ENCODE peak calls at places on chromosomes 6 and 20, in seven cellular contexts. One of them, this sample, is unnamed.

GRCh38 chr6:75144396-75144795 is 61.5 kb downstream of the COL12A1 start:
- DNase-seq in dorsolateral prefrontal cortex: no peak
- DNase-seq in naive thymus-derived CD4-positive, alpha-beta T cell: no peak
- DNase-seq in SJCRH30: no peak
- DNase-seq in ovary: no peak
- DNase-seq in CD8-positive, alpha-beta T cell: no peak
- DNase-seq in CD4-positive, alpha-beta T cell: no peak
- DNase-seq in this sample: no peak

GRCh38 chr6:128276311-128276710 is 244.1 kb downstream of the PTPRK start:
- DNase-seq in dorsolateral prefrontal cortex: no peak
- DNase-seq in naive thymus-derived CD4-positive, alpha-beta T cell: no peak
- DNase-seq in SJCRH30: no peak
- DNase-seq in ovary: no peak
- DNase-seq in CD8-positive, alpha-beta T cell: no peak
- DNase-seq in CD4-positive, alpha-beta T cell: no peak
- DNase-seq in this sample: no peak

GRCh38 chr6:50821431-50822077 is 2.9 kb downstream of the TFAP2B start:
- DNase-seq in dorsolateral prefrontal cortex: no peak
- DNase-seq in naive thymus-derived CD4-positive, alpha-beta T cell: no peak
- DNase-seq in SJCRH30: peak
- DNase-seq in ovary: no peak
- DNase-seq in CD8-positive, alpha-beta T cell: no peak
- DNase-seq in CD4-positive, alpha-beta T cell: no peak
- DNase-seq in this sample: no peak

GRCh38 chr20:49987868-49988690 is 5.3 kb downstream of the SNAI1 start:
- DNase-seq in dorsolateral prefrontal cortex: no peak
- DNase-seq in naive thymus-derived CD4-positive, alpha-beta T cell: no peak
- DNase-seq in SJCRH30: peak
- DNase-seq in ovary: no peak
- DNase-seq in CD8-positive, alpha-beta T cell: no peak
- DNase-seq in CD4-positive, alpha-beta T cell: no peak
- DNase-seq in this sample: no peak

GRCh38 chr20:45611054-45611453 is 18.5 kb upstream of the WFDC10A start:
- DNase-seq in dorsolateral prefrontal cortex: no peak
- DNase-seq in naive thymus-derived CD4-positive, alpha-beta T cell: no peak
- DNase-seq in SJCRH30: peak
- DNase-seq in ovary: no peak
- DNase-seq in CD8-positive, alpha-beta T cell: no peak
- DNase-seq in CD4-positive, alpha-beta T cell: no peak
- DNase-seq in this sample: no peak

GRCh38 chr6:135944120-135944519 is 92.6 kb downstream of the PDE7B start:
- DNase-seq in dorsolateral prefrontal cortex: no peak
- DNase-seq in naive thymus-derived CD4-positive, alpha-beta T cell: no peak
- DNase-seq in SJCRH30: no peak
- DNase-seq in ovary: no peak
- DNase-seq in CD8-positive, alpha-beta T cell: no peak
- DNase-seq in CD4-positive, alpha-beta T cell: no peak
- DNase-seq in this sample: peak

GRCh38 chr6:44606506-44606905 is 219.0 kb downstream of the CDC5L start:
- DNase-seq in dorsolateral prefrontal cortex: no peak
- DNase-seq in naive thymus-derived CD4-positive, alpha-beta T cell: no peak
- DNase-seq in SJCRH30: no peak
- DNase-seq in ovary: no peak
- DNase-seq in CD8-positive, alpha-beta T cell: no peak
- DNase-seq in CD4-positive, alpha-beta T cell: no peak
- DNase-seq in this sample: no peak

GRCh38 chr6:151387175-151387574 is 4.2 kb downstream of the ZBTB2 start:
- DNase-seq in dorsolateral prefrontal cortex: no peak
- DNase-seq in naive thymus-derived CD4-positive, alpha-beta T cell: no peak
- DNase-seq in SJCRH30: no peak
- DNase-seq in ovary: no peak
- DNase-seq in CD8-positive, alpha-beta T cell: no peak
- DNase-seq in CD4-positive, alpha-beta T cell: no peak
- DNase-seq in this sample: no peak

GRCh38 chr6:113015249-113015648 is 668.1 kb downstream of the RFPL4B start:
- DNase-seq in dorsolateral prefrontal cortex: no peak
- DNase-seq in naive thymus-derived CD4-positive, alpha-beta T cell: no peak
- DNase-seq in SJCRH30: no peak
- DNase-seq in ovary: no peak
- DNase-seq in CD8-positive, alpha-beta T cell: no peak
- DNase-seq in CD4-positive, alpha-beta T cell: no peak
- DNase-seq in this sample: no peak

GRCh38 chr20:34974246-34974645 is 18.6 kb downstream of the MYH7B start:
- DNase-seq in dorsolateral prefrontal cortex: no peak
- DNase-seq in naive thymus-derived CD4-positive, alpha-beta T cell: no peak
- DNase-seq in SJCRH30: no peak
- DNase-seq in ovary: no peak
- DNase-seq in CD8-positive, alpha-beta T cell: no peak
- DNase-seq in CD4-positive, alpha-beta T cell: no peak
- DNase-seq in this sample: no peak

GRCh38 chr20:63864978-63865640 is at the start of gene TPD52L2:
- DNase-seq in dorsolateral prefrontal cortex: peak
- DNase-seq in naive thymus-derived CD4-positive, alpha-beta T cell: peak
- DNase-seq in SJCRH30: peak
- DNase-seq in ovary: peak
- DNase-seq in CD8-positive, alpha-beta T cell: peak
- DNase-seq in CD4-positive, alpha-beta T cell: peak
- DNase-seq in this sample: peak

GRCh38 chr6:165881812-165882211 is 218.8 kb upstream of the PDE10A start:
- DNase-seq in dorsolateral prefrontal cortex: no peak
- DNase-seq in naive thymus-derived CD4-positive, alpha-beta T cell: no peak
- DNase-seq in SJCRH30: no peak
- DNase-seq in ovary: no peak
- DNase-seq in CD8-positive, alpha-beta T cell: no peak
- DNase-seq in CD4-positive, alpha-beta T cell: no peak
- DNase-seq in this sample: no peak

GRCh38 chr6:47737406-47737805 is 39.0 kb downstream of the ADGRF4 start:
- DNase-seq in dorsolateral prefrontal cortex: peak
- DNase-seq in naive thymus-derived CD4-positive, alpha-beta T cell: no peak
- DNase-seq in SJCRH30: no peak
- DNase-seq in ovary: no peak
- DNase-seq in CD8-positive, alpha-beta T cell: no peak
- DNase-seq in CD4-positive, alpha-beta T cell: no peak
- DNase-seq in this sample: no peak

GRCh38 chr6:33624856-33625255 is 3.7 kb downstream of the ITPR3 start:
- DNase-seq in dorsolateral prefrontal cortex: no peak
- DNase-seq in naive thymus-derived CD4-positive, alpha-beta T cell: no peak
- DNase-seq in SJCRH30: no peak
- DNase-seq in ovary: no peak
- DNase-seq in CD8-positive, alpha-beta T cell: no peak
- DNase-seq in CD4-positive, alpha-beta T cell: no peak
- DNase-seq in this sample: no peak
- H3K27ac ChIP-seq in dorsolateral prefrontal cortex: no peak
- H3K27ac ChIP-seq in naive thymus-derived CD4-positive, alpha-beta T cell: no peak
- H3K27ac ChIP-seq in SJCRH30: no peak
- H3K27ac ChIP-seq in ovary: no peak
- H3K27ac ChIP-seq in CD8-positive, alpha-beta T cell: no peak
- H3K27ac ChIP-seq in CD4-positive, alpha-beta T cell: no peak
- H3K27ac ChIP-seq in this sample: no peak

GRCh38 chr6:87484491-87484890 is 11.7 kb downstream of the SLC35A1 start:
- DNase-seq in dorsolateral prefrontal cortex: no peak
- DNase-seq in naive thymus-derived CD4-positive, alpha-beta T cell: no peak
- DNase-seq in SJCRH30: no peak
- DNase-seq in ovary: no peak
- DNase-seq in CD8-positive, alpha-beta T cell: no peak
- DNase-seq in CD4-positive, alpha-beta T cell: no peak
- DNase-seq in this sample: no peak
- H3K27ac ChIP-seq in dorsolateral prefrontal cortex: no peak
- H3K27ac ChIP-seq in naive thymus-derived CD4-positive, alpha-beta T cell: no peak
- H3K27ac ChIP-seq in SJCRH30: no peak
- H3K27ac ChIP-seq in ovary: no peak
- H3K27ac ChIP-seq in CD8-positive, alpha-beta T cell: no peak
- H3K27ac ChIP-seq in CD4-positive, alpha-beta T cell: no peak
- H3K27ac ChIP-seq in this sample: no peak

GRCh38 chr6:35764238-35764896 is 12.0 kb upstream of the CLPSL2 start:
- DNase-seq in dorsolateral prefrontal cortex: no peak
- DNase-seq in naive thymus-derived CD4-positive, alpha-beta T cell: no peak
- DNase-seq in SJCRH30: no peak
- DNase-seq in ovary: no peak
- DNase-seq in CD8-positive, alpha-beta T cell: no peak
- DNase-seq in CD4-positive, alpha-beta T cell: no peak
- DNase-seq in this sample: no peak
- H3K27ac ChIP-seq in dorsolateral prefrontal cortex: no peak
- H3K27ac ChIP-seq in naive thymus-derived CD4-positive, alpha-beta T cell: no peak
- H3K27ac ChIP-seq in SJCRH30: no peak
- H3K27ac ChIP-seq in ovary: no peak
- H3K27ac ChIP-seq in CD8-positive, alpha-beta T cell: no peak
- H3K27ac ChIP-seq in CD4-positive, alpha-beta T cell: no peak
- H3K27ac ChIP-seq in this sample: no peak

GRCh38 chr6:70124443-70124842 is 178.4 kb downstream of the COL9A1 start:
- DNase-seq in dorsolateral prefrontal cortex: no peak
- DNase-seq in naive thymus-derived CD4-positive, alpha-beta T cell: no peak
- DNase-seq in SJCRH30: no peak
- DNase-seq in ovary: no peak
- DNase-seq in CD8-positive, alpha-beta T cell: no peak
- DNase-seq in CD4-positive, alpha-beta T cell: no peak
- DNase-seq in this sample: no peak
- H3K27ac ChIP-seq in dorsolateral prefrontal cortex: no peak
- H3K27ac ChIP-seq in naive thymus-derived CD4-positive, alpha-beta T cell: no peak
- H3K27ac ChIP-seq in SJCRH30: no peak
- H3K27ac ChIP-seq in ovary: no peak
- H3K27ac ChIP-seq in CD8-positive, alpha-beta T cell: no peak
- H3K27ac ChIP-seq in CD4-positive, alpha-beta T cell: no peak
- H3K27ac ChIP-seq in this sample: no peak

GRCh38 chr20:57716202-57716601 is 6.4 kb upstream of the PMEPA1 start:
- DNase-seq in dorsolateral prefrontal cortex: no peak
- DNase-seq in naive thymus-derived CD4-positive, alpha-beta T cell: no peak
- DNase-seq in SJCRH30: no peak
- DNase-seq in ovary: no peak
- DNase-seq in CD8-positive, alpha-beta T cell: no peak
- DNase-seq in CD4-positive, alpha-beta T cell: no peak
- DNase-seq in this sample: no peak
- H3K27ac ChIP-seq in dorsolateral prefrontal cortex: no peak
- H3K27ac ChIP-seq in naive thymus-derived CD4-positive, alpha-beta T cell: no peak
- H3K27ac ChIP-seq in SJCRH30: peak
- H3K27ac ChIP-seq in ovary: no peak
- H3K27ac ChIP-seq in CD8-positive, alpha-beta T cell: no peak
- H3K27ac ChIP-seq in CD4-positive, alpha-beta T cell: no peak
- H3K27ac ChIP-seq in this sample: no peak